ENCODE peak calls at places on chromosomes 16 and 17, in four cellular contexts. K is body of pancreas, F is mammary epithelial cell, U is NB4. X is an unnamed sample.

GRCh38 chr17:11705111-11705510 is 106.8 kb downstream of the DNAH9 start:
- DNase-seq in K (peak), U (no peak), F (no peak), X (no peak)

GRCh38 chr17:50239913-50240312 is 34.4 kb upstream of the TMEM92 start:
- DNase-seq in F (no peak), U (no peak), K (no peak), X (no peak)

GRCh38 chr16:64974381-64974780 is 147.5 kb downstream of the CDH11 start:
- DNase-seq in K (no peak), F (no peak), U (no peak), X (no peak)

GRCh38 chr16:65384441-65384840 is 262.6 kb upstream of the CDH11 start:
- DNase-seq in U (peak), K (no peak), F (no peak), X (no peak)

GRCh38 chr16:61555718-61556441 is 480.4 kb downstream of the CDH8 start:
- DNase-seq in K (no peak), F (no peak), U (no peak), X (no peak)

GRCh38 chr16:78821335-78821734 is 721.9 kb downstream of the WWOX start:
- DNase-seq in K (no peak), F (no peak), U (no peak), X (no peak)

GRCh38 chr16:5870886-5871715 is 773.5 kb upstream of the EEF2KMT start:
- DNase-seq in F (no peak), U (no peak), K (no peak), X (no peak)

GRCh38 chr16:68090526-68090925 is 5.4 kb downstream of the NFATC3 start:
- DNase-seq in U (peak), K (no peak), F (no peak), X (no peak)

GRCh38 chr17:65297384-65297783 is 160.2 kb downstream of the RGS9 start:
- DNase-seq in F (peak), K (no peak), U (peak), X (no peak)

GRCh38 chr17:78789663-78790181 is 7.6 kb upstream of the CYTH1 start:
- DNase-seq in U (no peak), K (peak), F (no peak), X (no peak)

GRCh38 chr17:15649861-15650391 is 30.4 kb upstream of the FBXW10B start:
- DNase-seq in U (no peak), K (peak), F (peak), X (no peak)

GRCh38 chr16:18999045-18999393 is 15.3 kb downstream of the TMC7 start:
- DNase-seq in K (no peak), F (no peak), U (no peak), X (no peak)

GRCh38 chr16:51134269-51134812 is 16.7 kb downstream of the SALL1 start:
- DNase-seq in K (no peak), F (no peak), U (no peak), X (no peak)

GRCh38 chr17:69069289-69069688 is 8.6 kb upstream of the ABCA9 start:
- DNase-seq in U (no peak), F (no peak), K (no peak), X (no peak)

GRCh38 chr16:17676171-17676570 is 205.4 kb upstream of the XYLT1 start:
- DNase-seq in K (no peak), U (no peak), F (no peak), X (no peak)

GRCh38 chr16:8571061-8571596 is 19.2 kb downstream of the TMEM114 start:
- DNase-seq in K (peak), F (no peak), U (peak), X (no peak)

GRCh38 chr17:40180694-40181093 is 3.4 kb downstream of the RAPGEFL1 start:
- DNase-seq in F (no peak), U (no peak), K (peak), X (no peak)

GRCh38 chr16:85349413-85350145 is 237.3 kb upstream of the CIBAR2 start:
- DNase-seq in K (no peak), U (no peak), F (no peak), X (no peak)

GRCh38 chr17:61451538-61452300 is 503 bp upstream of the TBX4 start:
- DNase-seq in K (no peak), U (no peak), F (no peak), X (no peak)

GRCh38 chr17:78475211-78475610 is 96.8 kb downstream of the PGS1 start:
- DNase-seq in F (no peak), K (no peak), U (no peak), X (no peak)

GRCh38 chr17:79992657-79993389 is 42.8 kb downstream of the TBC1D16 start:
- DNase-seq in U (no peak), F (no peak), K (no peak), X (no peak)

GRCh38 chr17:11245187-11245586 is 4.2 kb downstream of the SHISA6 start:
- DNase-seq in F (no peak), K (no peak), U (no peak), X (no peak)

GRCh38 chr16:61836804-61837398 is 199.3 kb downstream of the CDH8 start:
- DNase-seq in K (no peak), U (no peak), F (no peak), X (no peak)

GRCh38 chr17:71978435-71978834 is 142.4 kb upstream of the SOX9 start:
- DNase-seq in K (no peak), F (peak), U (no peak), X (no peak)

GRCh38 chr17:79573196-79573929 is 37.5 kb downstream of the RBFOX3 start:
- DNase-seq in F (peak), U (no peak), K (no peak), X (no peak)

GRCh38 chr17:21352221-21352980 is 23.8 kb upstream of the KCNJ12 start:
- DNase-seq in U (no peak), F (no peak), K (no peak), X (no peak)

GRCh38 chr16:11312718-11313492 is 31.8 kb upstream of the PRM1 start:
- DNase-seq in F (no peak), K (peak), U (peak), X (no peak)

GRCh38 chr16:31224092-31224955 is 7.4 kb upstream of the PYDC1 start:
- DNase-seq in K (no peak), F (no peak), U (no peak), X (no peak)

GRCh38 chr17:45430738-45431530 is 1.7 kb downstream of the ARHGAP27 start:
- DNase-seq in K (peak), F (no peak), U (peak), X (no peak)

GRCh38 chr17:59804910-59805381 is 87.8 kb downstream of the TUBD1 start:
- DNase-seq in F (no peak), K (no peak), U (peak), X (no peak)

GRCh38 chr16:73572135-73572534 is 524.2 kb upstream of the ZFHX3 start:
- DNase-seq in U (no peak), K (peak), F (no peak), X (no peak)

GRCh38 chr17:50519141-50519834 is 11.0 kb downstream of the MYCBPAP start:
- DNase-seq in F (peak), K (no peak), U (no peak), X (no peak)

GRCh38 chr17:49694847-49695697 is 12.7 kb downstream of the SLC35B1 start:
- DNase-seq in U (peak), K (peak), F (no peak), X (no peak)

GRCh38 chr17:47882247-47882646 is 13.8 kb upstream of the SP2 start:
- DNase-seq in U (no peak), F (peak), K (no peak), X (no peak)

GRCh38 chr17:31583795-31584340 is 192.4 kb downstream of the RAB11FIP4 start:
- DNase-seq in U (no peak), F (no peak), K (no peak), X (no peak)

GRCh38 chr17:36778458-36778857 is 158.8 kb upstream of the LHX1 start:
- DNase-seq in U (no peak), F (no peak), K (no peak), X (no peak)

GRCh38 chr17:79844869-79845600 is 5.8 kb upstream of the CBX4 start:
- DNase-seq in F (no peak), U (peak), K (no peak), X (no peak)

GRCh38 chr16:1940273-1941161 is 2.5 kb downstream of the MSRB1 start:
- DNase-seq in F (no peak), K (peak), U (no peak), X (no peak)

GRCh38 chr16:1942810-1943726 is at the start of gene MSRB1:
- DNase-seq in F (peak), K (peak), U (peak), X (peak)

GRCh38 chr16:1938910-1939309 is 4.1 kb downstream of the MSRB1 start:
- DNase-seq in F (no peak), K (no peak), U (peak), X (no peak)

GRCh38 chr16:1941924-1942809 is 832 bp downstream of the MSRB1 start:
- DNase-seq in F (peak), K (peak), U (peak), X (no peak)

DNA sequence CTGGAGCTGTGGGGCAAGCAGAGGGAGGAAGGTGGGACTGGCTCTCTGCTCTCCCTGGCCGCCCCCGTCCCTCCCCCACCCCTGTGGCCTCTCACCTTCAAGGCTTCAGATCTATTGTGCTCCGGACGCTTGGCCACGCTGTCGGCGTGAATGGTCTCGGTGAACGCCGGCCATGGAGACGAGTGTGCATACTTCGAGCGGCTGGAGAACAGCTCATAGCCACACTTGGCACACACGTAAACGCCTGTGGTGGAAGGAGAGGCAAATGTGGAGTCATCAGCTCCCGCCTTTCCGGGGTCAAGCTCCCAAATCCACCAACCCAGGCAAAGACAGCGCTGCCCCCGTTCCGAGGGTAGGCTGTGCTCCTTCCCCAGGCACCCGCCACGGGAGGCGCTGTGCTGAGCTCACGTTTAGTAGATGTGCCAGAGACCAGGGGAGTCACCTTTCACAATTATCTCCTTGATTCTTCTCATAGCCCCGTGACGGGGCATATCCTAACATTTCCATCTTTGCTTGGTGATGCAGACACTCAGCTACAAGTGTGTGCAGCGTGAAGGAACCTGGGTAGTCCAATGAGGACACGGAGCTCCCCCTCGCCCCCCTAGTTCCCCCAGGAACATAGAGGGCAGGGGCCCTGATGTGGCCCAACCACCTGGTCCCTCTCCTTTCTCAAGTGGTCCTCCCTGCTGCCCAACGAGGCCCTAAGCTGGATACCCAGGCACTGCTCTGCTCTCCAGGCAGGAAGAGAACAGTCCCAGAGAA is 1.7 kb downstream of the MSRB1 start:
- DNase-seq in F (no peak), U (no peak), K (peak), X (no peak)
- H3K4me3 ChIP-seq in F (no peak), U (peak), K (peak), X (peak)

GRCh38 chr17:67200727-67201301 is 44.2 kb downstream of the HELZ start:
- DNase-seq in K (no peak), F (no peak), U (peak), X (no peak)
- TF ChIP-seq CTCF in K (peak), F (peak), U (peak), X (peak)

GRCh38 chr16:86478779-86479178 is 31.5 kb upstream of the FOXF1 start:
- DNase-seq in U (no peak), K (no peak), F (no peak), X (no peak)

GRCh38 chr16:86477642-86478041 is 32.7 kb upstream of the FOXF1 start:
- DNase-seq in U (no peak), F (no peak), K (no peak), X (no peak)

GRCh38 chr16:86479419-86479818 is 30.9 kb upstream of the FOXF1 start:
- DNase-seq in K (peak), F (no peak), U (no peak), X (no peak)

GRCh38 chr16:86480444-86480843 is 29.9 kb upstream of the FOXF1 start:
- DNase-seq in F (no peak), K (no peak), U (no peak), X (no peak)

DNA sequence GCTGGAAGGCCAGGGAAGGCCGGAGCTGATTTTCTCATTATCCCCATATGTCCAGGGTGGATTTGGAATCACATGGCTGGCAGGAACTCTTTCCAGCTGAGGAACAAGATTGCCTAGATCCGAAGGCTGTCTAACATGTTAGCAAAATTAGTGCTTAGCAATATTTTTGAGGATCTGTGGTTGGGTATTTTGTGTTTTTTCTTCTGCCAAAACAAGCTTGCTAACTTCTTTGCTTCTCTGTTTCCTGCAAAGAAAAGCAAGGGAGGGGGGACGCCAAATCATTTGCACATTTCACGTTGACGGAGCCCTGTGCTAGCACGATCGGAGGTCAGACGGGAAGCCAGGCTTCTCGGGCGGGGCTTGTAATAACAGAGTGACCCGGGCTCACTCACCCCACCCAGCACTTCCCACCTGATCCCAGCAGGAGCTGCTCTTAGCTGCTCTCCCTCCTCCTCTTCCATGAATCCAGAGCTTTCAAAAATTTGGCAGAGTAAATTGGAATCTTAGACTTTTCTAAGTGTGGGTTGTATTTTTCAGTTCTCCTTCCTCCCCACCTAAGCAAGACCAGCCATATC is 33.3 kb upstream of the FOXF1 start:
- DNase-seq in U (no peak), K (no peak), F (no peak), X (no peak)
- H3K4me3 ChIP-seq in U (no peak), K (no peak), F (no peak), X (no peak)

GRCh38 chr16:26787924-26788323 is 278.8 kb upstream of the C16orf82 start:
- DNase-seq in U (peak), F (no peak), K (no peak), X (peak)

GRCh38 chr16:26795184-26795583 is 271.5 kb upstream of the C16orf82 start:
- DNase-seq in F (no peak), U (peak), K (no peak), X (no peak)

GRCh38 chr16:26791166-26791565 is 275.6 kb upstream of the C16orf82 start:
- DNase-seq in F (no peak), K (no peak), U (no peak), X (no peak)
- TF ChIP-seq CTCF in F (no peak), K (no peak), U (no peak), X (no peak)

DNA sequence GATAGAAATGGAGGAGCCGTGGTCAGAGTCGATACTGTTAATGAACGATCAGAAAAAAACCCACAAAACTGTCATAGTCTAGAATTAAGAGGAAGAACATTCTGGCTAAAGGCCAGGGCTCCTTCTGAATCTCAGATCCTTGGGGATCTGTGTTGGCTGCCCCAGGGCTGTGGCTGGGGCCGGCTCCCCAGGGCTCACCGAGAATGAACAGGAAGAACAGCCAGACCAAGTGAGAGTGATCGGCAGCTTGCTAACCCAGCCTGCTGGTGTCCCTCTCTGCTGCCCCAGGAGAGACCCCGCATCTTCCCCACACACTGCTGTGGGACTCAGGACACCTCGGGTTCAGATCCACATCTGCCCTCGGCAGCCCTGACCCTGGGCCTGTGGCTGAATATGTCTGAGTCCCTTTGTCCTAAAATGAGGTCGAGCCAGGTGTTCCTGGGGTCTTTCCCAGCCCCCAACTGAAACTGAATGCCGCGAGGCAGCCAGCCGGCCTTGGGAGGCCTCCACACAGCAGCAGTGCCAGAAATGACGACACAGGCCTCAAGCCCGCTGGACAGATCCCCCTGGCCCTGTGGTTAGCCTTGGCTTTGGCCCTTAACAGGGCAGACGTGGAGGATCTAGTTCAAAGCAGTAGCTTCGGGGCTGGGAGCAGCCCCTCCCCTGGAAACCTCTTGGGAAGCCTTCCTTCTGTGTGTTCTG is 23.9 kb upstream of the CLEC18A start:
- DNase-seq in F (no peak), K (peak), U (no peak), X (no peak)
- H3K4me3 ChIP-seq in F (no peak), K (no peak), U (no peak), X (no peak)

DNA sequence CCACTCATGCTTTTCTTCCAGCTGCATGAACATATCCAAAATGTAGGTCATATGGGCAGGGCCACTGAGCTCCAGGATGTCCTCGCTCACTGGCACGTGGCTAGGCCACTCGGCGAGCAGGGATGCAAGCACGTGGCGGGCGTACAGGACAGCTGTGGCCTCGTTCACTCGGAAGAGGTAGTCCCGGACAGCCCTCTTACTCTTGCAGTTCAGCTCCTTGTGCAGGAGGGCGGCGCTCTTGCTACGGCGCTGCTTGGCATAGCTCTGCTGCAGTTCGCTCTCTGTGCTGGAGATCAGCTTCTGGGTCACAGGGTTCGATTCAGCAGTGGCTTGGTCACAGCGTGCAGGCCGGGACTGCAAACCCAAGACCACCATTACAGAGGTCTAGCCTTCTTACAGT is 53.1 kb upstream of the ATP2A3 start:
- DNase-seq in F (no peak), U (no peak), K (no peak), X (no peak)
- TF ChIP-seq CTCF in F (no peak), U (peak), K (no peak), X (peak)

GRCh38 chr16:634996-635395 is 1.1 kb downstream of the METTL26 start:
- DNase-seq in U (no peak), K (no peak), F (no peak), X (no peak)
- H3K4me3 ChIP-seq in U (peak), K (no peak), F (no peak), X (peak)

DNA sequence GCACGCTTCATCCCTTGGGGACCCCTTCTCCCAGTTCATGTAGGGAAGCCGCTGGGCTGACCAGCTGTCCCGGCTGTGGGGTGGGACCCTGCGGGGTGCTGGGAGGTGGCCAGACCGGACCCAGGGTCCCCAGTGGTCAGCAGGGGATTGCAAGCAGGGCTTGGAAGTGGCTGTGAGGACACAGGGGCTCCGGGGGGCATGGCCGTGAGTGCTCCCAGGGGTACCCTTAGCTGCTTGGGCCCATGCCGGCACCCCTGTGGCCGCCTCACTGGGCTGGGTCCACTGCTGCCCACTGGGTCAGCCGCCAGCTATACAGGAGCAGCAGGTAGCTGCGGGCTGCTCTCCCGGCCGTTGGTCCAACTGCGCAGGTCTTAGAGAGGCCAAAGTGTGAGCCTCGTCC is 18.8 kb downstream of the PRSS27 start:
- DNase-seq in U (no peak), F (no peak), K (no peak), X (no peak)
- TF ChIP-seq CTCF in U (no peak), F (no peak), K (no peak), X (no peak)

X was measured in GM12864.